ENCODE peak calls at places on chromosomes 16 and 17, in seven cellular contexts. One of them, this sample, is unnamed. For H3K4me1 and H3K27me3, the result is how much of the 10 kb centered on the place peaks cover.

GRCh38 chr17:45954914-45955313 is 44.1 kb upstream of the STH start:
- DNase-seq in H1: no peak
- DNase-seq in GM23248: peak
- DNase-seq in CD8-positive, alpha-beta T cell: no peak
- DNase-seq in stomach: no peak
- DNase-seq in cardiac muscle cell: no peak
- DNase-seq in right cardiac atrium: no peak
- DNase-seq in this sample: no peak

GRCh38 chr16:57166951-57167350 is 18.9 kb downstream of the PSME3IP1 start:
- DNase-seq in H1: no peak
- DNase-seq in cardiac muscle cell: peak
- DNase-seq in CD8-positive, alpha-beta T cell: no peak
- DNase-seq in GM23248: peak
- DNase-seq in stomach: no peak
- DNase-seq in right cardiac atrium: peak
- DNase-seq in this sample: no peak

GRCh38 chr17:7133424-7133823 is 18.8 kb upstream of the ASGR2 start:
- DNase-seq in right cardiac atrium: peak
- DNase-seq in CD8-positive, alpha-beta T cell: peak
- DNase-seq in H1: no peak
- DNase-seq in GM23248: peak
- DNase-seq in stomach: no peak
- DNase-seq in cardiac muscle cell: peak
- DNase-seq in this sample: no peak

GRCh38 chr17:1002771-1003555 is 6.0 kb downstream of the TIMM22 start:
- DNase-seq in cardiac muscle cell: peak
- DNase-seq in GM23248: peak
- DNase-seq in CD8-positive, alpha-beta T cell: no peak
- DNase-seq in stomach: no peak
- DNase-seq in right cardiac atrium: peak
- DNase-seq in H1: no peak
- DNase-seq in this sample: no peak

GRCh38 chr17:50355336-50355700 is 9.4 kb downstream of the XYLT2 start:
- DNase-seq in stomach: no peak
- DNase-seq in right cardiac atrium: no peak
- DNase-seq in H1: no peak
- DNase-seq in GM23248: no peak
- DNase-seq in cardiac muscle cell: no peak
- DNase-seq in CD8-positive, alpha-beta T cell: no peak
- DNase-seq in this sample: no peak

GRCh38 chr17:65393514-65393913 is 167.9 kb downstream of the AXIN2 start:
- DNase-seq in GM23248: no peak
- DNase-seq in H1: no peak
- DNase-seq in right cardiac atrium: no peak
- DNase-seq in CD8-positive, alpha-beta T cell: no peak
- DNase-seq in stomach: no peak
- DNase-seq in cardiac muscle cell: no peak
- DNase-seq in this sample: no peak

GRCh38 chr16:72646615-72647014 is 401.3 kb downstream of the ZFHX3 start:
- DNase-seq in cardiac muscle cell: peak
- DNase-seq in right cardiac atrium: no peak
- DNase-seq in stomach: no peak
- DNase-seq in CD8-positive, alpha-beta T cell: no peak
- DNase-seq in GM23248: peak
- DNase-seq in H1: no peak
- DNase-seq in this sample: no peak

GRCh38 chr16:874366-875181 is 74.0 kb upstream of the GNG13 start:
- DNase-seq in CD8-positive, alpha-beta T cell: no peak
- DNase-seq in GM23248: no peak
- DNase-seq in stomach: no peak
- DNase-seq in right cardiac atrium: peak
- DNase-seq in cardiac muscle cell: no peak
- DNase-seq in H1: no peak
- DNase-seq in this sample: no peak

GRCh38 chr16:47861999-47862398 is 293.8 kb downstream of the ABCC12 start:
- DNase-seq in cardiac muscle cell: no peak
- DNase-seq in H1: no peak
- DNase-seq in right cardiac atrium: no peak
- DNase-seq in stomach: no peak
- DNase-seq in GM23248: no peak
- DNase-seq in CD8-positive, alpha-beta T cell: no peak
- DNase-seq in this sample: no peak

GRCh38 chr17:41695954-41696720 is 7.5 kb downstream of the EIF1 start:
- DNase-seq in right cardiac atrium: no peak
- DNase-seq in GM23248: peak
- DNase-seq in cardiac muscle cell: peak
- DNase-seq in CD8-positive, alpha-beta T cell: peak
- DNase-seq in H1: no peak
- DNase-seq in stomach: peak
- DNase-seq in this sample: peak

GRCh38 chr17:39194089-39194984 is 3.1 kb downstream of the CACNB1 start:
- DNase-seq in CD8-positive, alpha-beta T cell: no peak
- DNase-seq in right cardiac atrium: peak
- DNase-seq in H1: no peak
- DNase-seq in GM23248: peak
- DNase-seq in stomach: no peak
- DNase-seq in cardiac muscle cell: peak
- DNase-seq in this sample: no peak

GRCh38 chr17:42000399-42001076 is 16.7 kb downstream of the DNAJC7 start:
- DNase-seq in stomach: no peak
- DNase-seq in right cardiac atrium: no peak
- DNase-seq in CD8-positive, alpha-beta T cell: no peak
- DNase-seq in cardiac muscle cell: no peak
- DNase-seq in H1: no peak
- DNase-seq in GM23248: no peak
- DNase-seq in this sample: peak

GRCh38 chr16:74724820-74725549 is 24.3 kb upstream of the MLKL start:
- DNase-seq in stomach: no peak
- DNase-seq in GM23248: peak
- DNase-seq in H1: no peak
- DNase-seq in CD8-positive, alpha-beta T cell: no peak
- DNase-seq in right cardiac atrium: no peak
- DNase-seq in cardiac muscle cell: peak
- DNase-seq in this sample: no peak

GRCh38 chr17:76585649-76586593 is at the start of gene ST6GALNAC2:
- DNase-seq in CD8-positive, alpha-beta T cell: peak
- DNase-seq in GM23248: peak
- DNase-seq in cardiac muscle cell: no peak
- DNase-seq in right cardiac atrium: peak
- DNase-seq in H1: no peak
- DNase-seq in stomach: peak
- DNase-seq in this sample: peak

GRCh38 chr16:86421995-86422394 is 88.3 kb upstream of the FOXF1 start:
- DNase-seq in cardiac muscle cell: no peak
- DNase-seq in CD8-positive, alpha-beta T cell: no peak
- DNase-seq in stomach: no peak
- DNase-seq in H1: no peak
- DNase-seq in right cardiac atrium: no peak
- DNase-seq in GM23248: no peak
- DNase-seq in this sample: no peak

GRCh38 chr16:57091200-57091989 is 988 bp upstream of the CPNE2 start:
- DNase-seq in CD8-positive, alpha-beta T cell: no peak
- DNase-seq in GM23248: peak
- DNase-seq in stomach: peak
- DNase-seq in cardiac muscle cell: peak
- DNase-seq in right cardiac atrium: peak
- DNase-seq in H1: peak
- DNase-seq in this sample: no peak

GRCh38 chr17:75557075-75557851 is 30.3 kb upstream of the MYO15B start:
- DNase-seq in right cardiac atrium: peak
- DNase-seq in H1: no peak
- DNase-seq in GM23248: peak
- DNase-seq in cardiac muscle cell: peak
- DNase-seq in CD8-positive, alpha-beta T cell: no peak
- DNase-seq in stomach: peak
- DNase-seq in this sample: peak

GRCh38 chr16:80938035-80938927 is 68.4 kb downstream of the CMC2 start:
- DNase-seq in cardiac muscle cell: peak
- DNase-seq in right cardiac atrium: peak
- DNase-seq in CD8-positive, alpha-beta T cell: no peak
- DNase-seq in H1: no peak
- DNase-seq in GM23248: peak
- DNase-seq in stomach: no peak
- DNase-seq in this sample: no peak

GRCh38 chr16:50261707-50262235 is 4.6 kb upstream of the ADCY7 start:
- DNase-seq in H1: no peak
- DNase-seq in GM23248: peak
- DNase-seq in cardiac muscle cell: no peak
- DNase-seq in CD8-positive, alpha-beta T cell: no peak
- DNase-seq in right cardiac atrium: no peak
- DNase-seq in stomach: peak
- DNase-seq in this sample: no peak

GRCh38 chr16:47197536-47198179 is 53.9 kb upstream of the NETO2 start:
- DNase-seq in GM23248: peak
- DNase-seq in CD8-positive, alpha-beta T cell: no peak
- DNase-seq in right cardiac atrium: peak
- DNase-seq in cardiac muscle cell: peak
- DNase-seq in H1: no peak
- DNase-seq in stomach: no peak
- DNase-seq in this sample: no peak

GRCh38 chr16:67456383-67457140 is 24.4 kb downstream of the ATP6V0D1 start:
- DNase-seq in CD8-positive, alpha-beta T cell: no peak
- DNase-seq in cardiac muscle cell: peak
- DNase-seq in H1: no peak
- DNase-seq in GM23248: peak
- DNase-seq in right cardiac atrium: peak
- DNase-seq in stomach: peak
- DNase-seq in this sample: peak

GRCh38 chr16:81821422-81822128 is 42.5 kb downstream of the PLCG2 start:
- DNase-seq in cardiac muscle cell: no peak
- DNase-seq in right cardiac atrium: no peak
- DNase-seq in CD8-positive, alpha-beta T cell: no peak
- DNase-seq in stomach: no peak
- DNase-seq in GM23248: no peak
- DNase-seq in H1: no peak
- DNase-seq in this sample: no peak

GRCh38 chr17:64358261-64358788 is 32.3 kb downstream of the PECAM1 start:
- DNase-seq in cardiac muscle cell: no peak
- DNase-seq in CD8-positive, alpha-beta T cell: no peak
- DNase-seq in GM23248: peak
- DNase-seq in stomach: no peak
- DNase-seq in right cardiac atrium: no peak
- DNase-seq in H1: no peak
- DNase-seq in this sample: no peak

GRCh38 chr17:55731586-55732250 is 9.1 kb upstream of the TMEM100 start:
- DNase-seq in GM23248: peak
- DNase-seq in stomach: no peak
- DNase-seq in cardiac muscle cell: peak
- DNase-seq in right cardiac atrium: peak
- DNase-seq in CD8-positive, alpha-beta T cell: no peak
- DNase-seq in H1: no peak
- DNase-seq in this sample: peak

GRCh38 chr16:53534206-53534605 is 31.2 kb upstream of the AKTIP start:
- DNase-seq in right cardiac atrium: no peak
- DNase-seq in stomach: no peak
- DNase-seq in H1: no peak
- DNase-seq in CD8-positive, alpha-beta T cell: no peak
- DNase-seq in GM23248: no peak
- DNase-seq in cardiac muscle cell: no peak
- DNase-seq in this sample: no peak

GRCh38 chr16:85187002-85187401 is 74.7 kb upstream of the CIBAR2 start:
- DNase-seq in GM23248: peak
- DNase-seq in cardiac muscle cell: no peak
- DNase-seq in stomach: no peak
- DNase-seq in CD8-positive, alpha-beta T cell: no peak
- DNase-seq in right cardiac atrium: peak
- DNase-seq in H1: no peak
- DNase-seq in this sample: no peak

GRCh38 chr16:69340095-69340644 is 598 bp downstream of the NIP7 start:
- DNase-seq in H1: no peak
- DNase-seq in cardiac muscle cell: peak
- DNase-seq in CD8-positive, alpha-beta T cell: no peak
- DNase-seq in stomach: no peak
- DNase-seq in GM23248: peak
- DNase-seq in right cardiac atrium: no peak
- DNase-seq in this sample: no peak

GRCh38 chr16:31458073-31458834 is 1.0 kb upstream of the ARMC5 start:
- DNase-seq in CD8-positive, alpha-beta T cell: peak
- DNase-seq in stomach: peak
- DNase-seq in right cardiac atrium: peak
- DNase-seq in GM23248: peak
- DNase-seq in cardiac muscle cell: peak
- DNase-seq in H1: no peak
- DNase-seq in this sample: peak
- H3K4me1 ChIP-seq in CD8-positive, alpha-beta T cell: under half
- H3K4me1 ChIP-seq in stomach: half or more
- H3K4me1 ChIP-seq in right cardiac atrium: under half
- H3K4me1 ChIP-seq in GM23248: under half
- H3K4me1 ChIP-seq in cardiac muscle cell: under half
- H3K4me1 ChIP-seq in H1: under half
- H3K4me1 ChIP-seq in this sample: under half

DNA sequence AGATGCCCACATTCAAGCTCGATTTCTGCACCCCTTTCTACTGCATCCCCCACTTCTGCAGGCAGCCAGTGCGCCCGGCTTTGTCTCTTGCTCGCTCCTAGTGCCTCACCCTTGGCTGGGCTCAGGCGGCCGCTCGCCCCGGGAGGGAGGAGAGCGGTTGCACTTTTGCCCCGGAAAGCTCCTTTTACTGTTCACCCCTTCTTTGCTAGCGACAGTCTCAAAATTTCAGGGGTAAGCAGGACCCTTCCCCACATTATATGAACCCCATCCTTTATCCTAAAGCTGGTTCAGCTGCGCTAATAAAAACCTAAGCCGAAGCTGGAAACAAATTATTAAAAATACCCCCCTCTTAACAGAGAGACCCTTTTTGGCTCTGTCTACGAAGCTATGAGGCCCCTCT is 987 bp downstream of the HOXB5 start:
- DNase-seq in stomach: no peak
- DNase-seq in GM23248: peak
- DNase-seq in cardiac muscle cell: no peak
- DNase-seq in right cardiac atrium: no peak
- DNase-seq in H1: no peak
- DNase-seq in CD8-positive, alpha-beta T cell: no peak
- DNase-seq in this sample: no peak
- H3K27me3 ChIP-seq in stomach: under half
- H3K27me3 ChIP-seq in GM23248: under half
- H3K27me3 ChIP-seq in cardiac muscle cell: half or more
- H3K27me3 ChIP-seq in right cardiac atrium: under half
- H3K27me3 ChIP-seq in H1: half or more
- H3K27me3 ChIP-seq in CD8-positive, alpha-beta T cell: half or more
- H3K27me3 ChIP-seq in this sample: under half

GRCh38 chr17:17552351-17553216 is 38.9 kb downstream of the PEMT start:
- DNase-seq in H1: no peak
- DNase-seq in right cardiac atrium: peak
- DNase-seq in CD8-positive, alpha-beta T cell: no peak
- DNase-seq in GM23248: no peak
- DNase-seq in stomach: no peak
- DNase-seq in cardiac muscle cell: no peak
- DNase-seq in this sample: no peak
- H3K4me1 ChIP-seq in H1: under half
- H3K4me1 ChIP-seq in right cardiac atrium: under half
- H3K4me1 ChIP-seq in CD8-positive, alpha-beta T cell: under half
- H3K4me1 ChIP-seq in GM23248: under half
- H3K4me1 ChIP-seq in stomach: under half
- H3K4me1 ChIP-seq in cardiac muscle cell: half or more
- H3K4me1 ChIP-seq in this sample: under half

GRCh38 chr17:31499771-31500554 is 108.5 kb downstream of the RAB11FIP4 start:
- DNase-seq in right cardiac atrium: peak
- DNase-seq in CD8-positive, alpha-beta T cell: no peak
- DNase-seq in GM23248: peak
- DNase-seq in H1: no peak
- DNase-seq in cardiac muscle cell: peak
- DNase-seq in stomach: peak
- DNase-seq in this sample: no peak
- H3K27me3 ChIP-seq in right cardiac atrium: under half
- H3K27me3 ChIP-seq in CD8-positive, alpha-beta T cell: under half
- H3K27me3 ChIP-seq in GM23248: under half
- H3K27me3 ChIP-seq in H1: under half
- H3K27me3 ChIP-seq in cardiac muscle cell: under half
- H3K27me3 ChIP-seq in stomach: under half
- H3K27me3 ChIP-seq in this sample: under half

GRCh38 chr17:28055546-28056275 is 13.2 kb downstream of the NLK start:
- DNase-seq in stomach: no peak
- DNase-seq in cardiac muscle cell: no peak
- DNase-seq in right cardiac atrium: no peak
- DNase-seq in CD8-positive, alpha-beta T cell: no peak
- DNase-seq in H1: no peak
- DNase-seq in GM23248: no peak
- DNase-seq in this sample: peak
- H3K4me1 ChIP-seq in stomach: under half
- H3K4me1 ChIP-seq in cardiac muscle cell: under half
- H3K4me1 ChIP-seq in right cardiac atrium: under half
- H3K4me1 ChIP-seq in CD8-positive, alpha-beta T cell: under half
- H3K4me1 ChIP-seq in H1: under half
- H3K4me1 ChIP-seq in GM23248: under half
- H3K4me1 ChIP-seq in this sample: under half

This sample was measured in small intestine.